ENCODE peak calls at places on chromosome 4, in seven cellular contexts. M is body of pancreas, D is AG08396, J is iPS-NIHi11, P is A172, V is lung, O is T-cell. S is an unnamed sample.

GRCh38 chr4:14877246-14878220 is 124.7 kb upstream of the CPEB2 start:
- DNase-seq in O (no peak), J (no peak), V (peak), M (no peak), D (no peak), P (no peak), S (no peak)

GRCh38 chr4:76688737-76689078 is 209.2 kb downstream of the SOWAHB start:
- DNase-seq in M (peak), D (no peak), V (no peak), P (no peak), O (no peak), J (peak), S (no peak)

GRCh38 chr4:4869731-4870483 is 10.4 kb downstream of the MSX1 start:
- DNase-seq in V (no peak), P (no peak), O (no peak), J (no peak), D (peak), M (no peak), S (no peak)

GRCh38 chr4:181819951-181820350 is 423.3 kb upstream of the TENM3 start:
- DNase-seq in V (no peak), J (no peak), O (no peak), D (no peak), M (no peak), P (no peak), S (no peak)

GRCh38 chr4:84529169-84529751 is 30.2 kb upstream of the NKX6-1 start:
- DNase-seq in P (peak), J (peak), V (no peak), O (no peak), D (peak), M (no peak), S (peak)

GRCh38 chr4:52106701-52107100 is 55.6 kb downstream of the SPATA18 start:
- DNase-seq in M (no peak), P (no peak), O (no peak), D (no peak), J (no peak), V (no peak), S (no peak)

GRCh38 chr4:53997901-53998300 is 66.5 kb downstream of the CHIC2 start:
- DNase-seq in V (no peak), O (no peak), M (peak), D (no peak), P (no peak), J (no peak), S (no peak)

GRCh38 chr4:47528651-47529050 is 43.6 kb downstream of the ATP10D start:
- DNase-seq in P (peak), V (no peak), J (no peak), O (no peak), M (no peak), D (no peak), S (no peak)

GRCh38 chr4:139188648-139189416 is 11.8 kb upstream of the ELF2 start:
- DNase-seq in M (no peak), D (no peak), J (no peak), V (no peak), O (no peak), P (no peak), S (no peak)

GRCh38 chr4:141972950-141973349 is 336.6 kb downstream of the IL15 start:
- DNase-seq in V (no peak), J (no peak), O (no peak), M (no peak), D (no peak), P (no peak), S (no peak)

GRCh38 chr4:10006604-10007435 is 14.5 kb downstream of the SLC2A9 start:
- DNase-seq in V (peak), D (no peak), O (no peak), J (peak), M (peak), P (peak), S (no peak)

GRCh38 chr4:41575665-41576064 is 37.7 kb downstream of the LIMCH1 start:
- DNase-seq in O (no peak), M (no peak), D (no peak), J (no peak), P (no peak), V (no peak), S (no peak)

GRCh38 chr4:86608757-86609375 is 14.8 kb downstream of the PTPN13 start:
- DNase-seq in P (no peak), D (no peak), J (no peak), V (no peak), O (no peak), M (no peak), S (no peak)

GRCh38 chr4:84698962-84699671 is 116.2 kb downstream of the CDS1 start:
- DNase-seq in J (no peak), V (no peak), O (no peak), M (no peak), P (no peak), D (no peak), S (no peak)